ENCODE peak calls at places on chromosomes 2 and 18, in six cellular contexts. K is activated gamma-delta T cell treated with Interleukin-2 at 50 U/mL for 16 hours, T is anterior cingulate cortex, G is EL, A is GM12865, N is HepG2. W is an unnamed sample.

GRCh38 chr2:241841181-241842066 is 17.3 kb downstream of the PDCD1 start:
- DNase-seq in K (no peak), T (no peak), G (no peak), A (no peak), N (no peak), W (no peak)

GRCh38 chr2:140680862-140681261 is 1450.0 kb downstream of the LRP1B start:
- DNase-seq in K (no peak), T (no peak), G (no peak), A (no peak), N (no peak), W (no peak)

GRCh38 chr2:128618642-128619041 is 300.0 kb upstream of the HS6ST1 start:
- DNase-seq in K (no peak), T (no peak), G (no peak), A (no peak), N (no peak), W (no peak)

GRCh38 chr2:157596992-157597681 is 31.5 kb downstream of the ACVR1C start:
- DNase-seq in K (peak), T (peak), G (peak), A (peak), N (no peak), W (no peak)

GRCh38 chr18:55489742-55490055 is 98.3 kb downstream of the TCF4 start:
- DNase-seq in K (no peak), T (no peak), G (no peak), A (peak), N (no peak), W (no peak)

GRCh38 chr18:79496978-79497637 is 101.4 kb downstream of the NFATC1 start:
- DNase-seq in K (no peak), T (peak), G (no peak), A (no peak), N (no peak), W (no peak)

GRCh38 chr2:70767094-70767698 is 804 bp downstream of the ADD2 start:
- DNase-seq in K (no peak), T (no peak), G (no peak), A (no peak), N (no peak), W (no peak)

GRCh38 chr2:98374958-98375570 is 28.8 kb downstream of the CNGA3 start:
- DNase-seq in K (no peak), T (peak), G (no peak), A (no peak), N (no peak), W (no peak)

GRCh38 chr18:43620936-43621335 is 343.6 kb upstream of the SYT4 start:
- DNase-seq in K (no peak), T (peak), G (peak), A (peak), N (peak), W (no peak)